ENCODE peak calls at places on chromosomes 6 and 20, in ten cellular contexts. T is breast epithelium, I is GM12878, E is transverse colon, M is GM12892, B is sigmoid colon, P is vagina, F is prostate gland, S is HCT116, X is H1. Q is an unnamed sample.
A peak's percentile ranks its signal among the peaks of the same experiment; 100 is the strongest.

GRCh38 chr6:36241728-36242127 is 28.1 kb upstream of the PNPLA1 start:
- DNase-seq in T (no peak), I (peak; percentile 65), E (no peak), M (no peak), B (no peak), P (no peak), F (no peak), S (no peak), X (no peak), Q (peak; percentile 48)

GRCh38 chr6:170208651-170209353 is 82.1 kb downstream of the DLL1 start:
- DNase-seq in T (no peak), I (no peak), E (no peak), M (no peak), B (peak; percentile 47), P (peak; percentile 85), F (peak; percentile 2), S (no peak), X (peak; percentile 33), Q (no peak)

GRCh38 chr20:48898210-48898609 is 23.3 kb upstream of the ARFGEF2 start:
- DNase-seq in T (no peak), I (no peak), E (no peak), M (no peak), B (no peak), P (no peak), F (no peak), S (no peak), X (no peak), Q (no peak)

GRCh38 chr6:35073211-35073610 is 67.9 kb downstream of the TCP11 start:
- DNase-seq in T (no peak), I (no peak), E (no peak), M (no peak), B (no peak), P (no peak), F (no peak), S (no peak), X (no peak), Q (no peak)

GRCh38 chr6:130788954-130789353 is 38.3 kb upstream of the SMLR1 start:
- DNase-seq in T (no peak), I (no peak), E (no peak), M (no peak), B (no peak), P (no peak), F (no peak), S (no peak), X (no peak), Q (no peak)

GRCh38 chr20:3045816-3046676 is at the start of gene MRPS26:
- DNase-seq in T (peak; percentile 85), I (no peak), E (peak; percentile 93), M (peak; percentile 93), B (peak; percentile 93), P (no peak), F (peak; percentile 90), S (peak; percentile 60), X (peak; percentile 92), Q (peak; percentile 96)

GRCh38 chr20:11035211-11035610 is 361.4 kb upstream of the JAG1 start:
- DNase-seq in T (no peak), I (no peak), E (no peak), M (no peak), B (no peak), P (no peak), F (no peak), S (no peak), X (no peak), Q (no peak)

GRCh38 chr6:15800821-15801617 is 138.2 kb upstream of the DTNBP1 start:
- DNase-seq in T (no peak), I (no peak), E (no peak), M (no peak), B (no peak), P (no peak), F (no peak), S (no peak), X (no peak), Q (no peak)

GRCh38 chr6:9140181-9140580 is 704.8 kb upstream of the SLC35B3 start:
- DNase-seq in T (peak; percentile 77), I (no peak), E (peak; percentile 10), M (no peak), B (no peak), P (no peak), F (peak; percentile 62), S (no peak), X (no peak), Q (no peak)

DNA sequence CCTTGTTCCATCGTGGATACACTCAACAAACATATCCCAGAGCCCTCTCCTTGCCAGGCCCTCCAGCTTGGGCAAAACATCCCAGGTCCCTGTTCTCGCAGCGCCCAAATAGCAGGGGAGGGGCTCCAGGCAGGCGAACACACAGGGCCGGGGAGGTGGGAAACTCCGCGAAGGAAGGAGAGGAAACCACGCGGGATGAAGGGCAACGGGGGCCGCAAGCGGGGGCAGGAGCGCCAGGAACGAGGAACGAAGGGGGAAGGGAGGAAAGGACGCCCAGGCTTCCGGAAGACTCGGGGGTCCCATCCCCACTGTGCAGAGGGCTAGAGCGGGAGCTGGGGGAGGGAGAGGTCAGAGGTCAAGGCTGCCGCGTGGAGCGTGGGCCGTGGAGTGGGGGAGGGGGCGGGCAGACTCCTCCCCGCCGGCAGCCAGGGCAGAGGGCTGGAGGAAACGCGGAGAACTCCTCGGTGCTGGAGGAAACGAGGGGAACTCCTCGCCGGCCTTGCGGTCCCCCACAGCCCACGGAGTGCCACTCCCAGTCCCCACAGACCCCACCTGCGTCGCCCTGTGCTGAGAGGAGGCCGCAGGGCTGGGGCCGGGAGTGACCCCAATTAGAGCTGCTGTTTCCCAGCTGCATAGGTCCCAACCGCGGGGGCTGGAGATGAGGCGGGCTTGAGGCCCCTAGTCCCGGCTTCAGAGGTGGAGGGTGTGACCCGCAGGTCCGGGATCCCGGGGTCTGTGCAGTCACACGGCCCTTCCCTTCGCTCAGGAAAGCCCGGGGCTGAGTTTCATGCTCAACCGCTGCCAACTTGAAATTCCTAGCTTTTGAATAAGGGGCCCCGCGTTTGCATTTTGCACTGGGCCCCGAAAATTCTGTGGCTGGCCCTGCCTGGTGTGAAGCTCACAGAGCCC is 1.2 kb upstream of the RBM38 start:
- DNase-seq in T (no peak), I (no peak), E (peak; percentile 48), M (no peak), B (peak; percentile 74), P (no peak), F (no peak), S (no peak), X (peak; percentile 71), Q (no peak)
- TF ChIP-seq POLR2AphosphoS5 in T (no peak), I (peak; percentile 62), E (no peak), M (peak; percentile 72), B (no peak), P (no peak), F (no peak), S (no peak), X (no peak), Q (no peak)

DNA sequence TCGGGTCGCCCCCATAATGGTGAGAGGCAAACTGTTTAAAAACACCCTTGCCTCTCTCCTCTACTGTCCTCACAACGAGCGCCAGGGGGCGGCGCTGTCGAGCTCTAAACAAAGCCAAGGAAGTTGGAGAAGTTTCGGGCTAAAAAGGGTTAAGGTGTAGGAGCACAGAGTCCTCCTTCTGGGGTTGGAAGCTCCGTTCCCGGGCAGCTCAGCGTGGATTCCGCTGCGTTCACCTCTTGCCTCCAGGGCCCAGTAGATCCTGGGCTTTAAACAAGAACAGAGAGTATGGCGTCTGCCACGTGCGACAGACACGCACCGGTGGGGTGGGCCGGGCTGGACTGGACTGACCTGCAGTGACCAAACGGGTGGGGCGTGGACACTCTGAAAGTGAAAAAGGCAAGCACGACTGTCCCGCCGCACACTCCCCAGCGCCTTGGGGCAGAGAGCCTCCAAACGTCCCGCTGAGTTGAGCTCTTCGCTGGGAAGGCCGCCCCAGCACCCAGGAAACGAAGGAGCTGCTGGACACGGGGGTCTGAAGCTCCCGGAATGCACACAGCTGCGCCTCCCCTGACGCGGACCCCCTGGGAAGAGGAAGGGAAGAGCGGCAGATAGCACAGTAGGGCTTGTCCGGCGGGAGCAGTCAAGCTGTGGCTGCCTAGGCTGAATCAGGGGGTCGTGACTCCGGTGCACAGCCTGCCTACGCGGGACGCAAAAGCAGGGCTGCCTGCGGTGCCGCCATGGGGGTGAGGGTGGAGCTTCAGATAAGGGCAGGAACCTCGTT is 1.6 kb upstream of the THBD start:
- DNase-seq in T (peak; percentile 63), I (no peak), E (peak; percentile 54), M (no peak), B (peak; percentile 75), P (no peak), F (peak; percentile 52), S (peak; percentile 42), X (peak; percentile 98), Q (peak; percentile 35)
- TF ChIP-seq POLR2A in T (no peak), I (no peak), E (no peak), M (no peak), B (no peak), P (no peak), F (no peak), S (no peak), X (no peak), Q (no peak)

GRCh38 chr6:134288538-134289203 is 29.2 kb downstream of the SGK1 start:
- DNase-seq in T (no peak), I (no peak), E (no peak), M (no peak), B (no peak), P (no peak), F (no peak), S (no peak), X (no peak), Q (no peak)
- TF ChIP-seq POLR2AphosphoS5 in T (no peak), I (no peak), E (no peak), M (no peak), B (no peak), P (peak; percentile 76), F (no peak), S (no peak), X (no peak), Q (no peak)

GRCh38 chr6:121339639-121340226 is 5.5 kb upstream of the TBC1D32 start:
- DNase-seq in T (no peak), I (no peak), E (no peak), M (no peak), B (no peak), P (no peak), F (no peak), S (no peak), X (no peak), Q (no peak)

GRCh38 chr6:121333196-121333595 is 1.1 kb downstream of the TBC1D32 start:
- DNase-seq in T (no peak), I (no peak), E (no peak), M (no peak), B (no peak), P (no peak), F (no peak), S (no peak), X (no peak), Q (no peak)

GRCh38 chr6:121335111-121336008 is 1.1 kb upstream of the TBC1D32 start:
- DNase-seq in T (no peak), I (no peak), E (no peak), M (no peak), B (no peak), P (no peak), F (no peak), S (no peak), X (no peak), Q (no peak)

DNA sequence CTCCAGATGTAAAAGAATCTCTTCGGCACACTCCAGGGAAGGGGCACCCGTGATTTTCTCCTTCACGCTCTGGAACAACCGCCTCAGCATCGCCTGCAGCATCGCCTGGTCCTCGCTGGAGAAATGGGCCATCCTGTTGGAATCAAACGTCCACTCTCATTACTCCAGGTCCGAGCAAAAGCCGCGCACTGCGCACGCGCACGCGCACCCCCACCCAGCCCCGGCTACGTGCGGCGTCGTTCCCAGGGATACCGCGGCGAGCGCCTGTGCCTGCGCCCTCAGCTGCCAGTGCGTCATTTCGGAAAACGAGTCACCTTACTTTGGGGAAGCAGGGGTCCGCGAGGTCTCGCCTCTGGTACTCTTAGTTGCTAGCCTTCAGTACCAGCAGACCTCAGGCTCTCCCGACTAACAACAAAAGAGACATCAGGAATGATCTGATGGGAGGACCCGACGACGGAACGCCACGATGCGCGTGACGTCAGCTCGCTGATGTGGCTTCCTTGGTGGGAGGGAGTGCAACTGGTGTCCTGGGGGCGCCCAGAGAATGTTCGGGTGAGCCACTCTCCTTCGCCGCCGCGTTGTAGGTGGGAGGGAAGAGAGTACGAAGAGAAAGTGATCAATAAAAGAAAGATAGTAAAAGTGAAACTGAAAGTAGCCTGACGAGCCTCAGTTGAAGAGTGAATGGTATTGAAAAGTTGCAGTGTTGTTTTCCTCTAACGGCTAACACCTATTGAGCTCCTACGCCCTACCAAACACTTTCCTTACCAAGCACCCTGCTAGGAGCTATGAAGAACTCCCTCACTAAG is at the start of gene TBC1D32:
- DNase-seq in T (peak; percentile 87), I (peak; percentile 73), E (peak; percentile 93), M (peak; percentile 72), B (peak; percentile 95), P (no peak), F (peak; percentile 85), S (peak; percentile 81), X (peak; percentile 94), Q (peak; percentile 70)
- TF ChIP-seq POLR2A in T (peak; percentile 7), I (peak; percentile 87), E (peak; percentile 57), M (peak; percentile 64), B (peak; percentile 21), P (no peak), F (peak; percentile 43), S (no peak), X (peak; percentile 35), Q (peak; percentile 80)